ENCODE peak calls at places on chromosomes 11 and 22, in four cellular contexts. Q, C, T and I are unnamed samples.

GRCh38 chr22:50738649-50739227 is 734 bp downstream of the ACR start:
- DNase-seq in C (peak), Q (no peak), T (no peak), I (no peak)

GRCh38 chr11:95611827-95612226 is 177.8 kb downstream of the FAM76B start:
- DNase-seq in Q (no peak), C (no peak), T (no peak), I (no peak)

GRCh38 chr11:110968348-110969062 is 256.3 kb upstream of the ARHGAP20 start:
- DNase-seq in T (peak), C (no peak), Q (no peak), I (no peak)

GRCh38 chr11:12122083-12122482 is 11.7 kb downstream of the MICAL2 start:
- DNase-seq in C (peak), T (peak), Q (no peak), I (no peak)

GRCh38 chr11:64853709-64854108 is 9.3 kb upstream of the CDC42BPG start:
- DNase-seq in T (no peak), Q (no peak), C (peak), I (no peak)

GRCh38 chr11:123671534-123671933 is 17.1 kb upstream of the SCN3B start:
- DNase-seq in Q (no peak), T (no peak), C (no peak), I (no peak)

GRCh38 chr11:10285148-10285802 is 8.7 kb downstream of the SBF2 start:
- DNase-seq in T (peak), Q (no peak), C (no peak), I (no peak)

GRCh38 chr11:96321066-96321465 is 21.9 kb downstream of the MAML2 start:
- DNase-seq in Q (no peak), T (no peak), C (no peak), I (no peak)

GRCh38 chr11:36469881-36470802 is 39.9 kb downstream of the TRAF6 start:
- DNase-seq in Q (no peak), C (no peak), T (peak), I (no peak)

GRCh38 chr22:40898850-40899357 is 37.0 kb upstream of the DNAJB7 start:
- DNase-seq in T (peak), C (no peak), Q (peak), I (no peak)

GRCh38 chr11:75849917-75850316 is 34.9 kb downstream of the UVRAG start:
- DNase-seq in Q (no peak), T (no peak), C (no peak), I (no peak)

GRCh38 chr11:117826360-117826635 is 1.8 kb upstream of the FXYD2 start:
- DNase-seq in T (no peak), Q (no peak), C (no peak), I (no peak)

GRCh38 chr22:37266581-37267127 is 15.7 kb upstream of the CYTH4 start:
- DNase-seq in Q (no peak), C (no peak), T (no peak), I (no peak)

GRCh38 chr22:20130739-20131592 is 638 bp upstream of the ZDHHC8 start:
- DNase-seq in C (peak), T (peak), Q (peak), I (peak)

GRCh38 chr22:37379085-37379484 is 48.2 kb downstream of the ELFN2 start:
- DNase-seq in Q (no peak), C (no peak), T (no peak), I (no peak)

GRCh38 chr11:70913715-70914231 is 338.6 kb downstream of the SHANK2 start:
- DNase-seq in Q (no peak), C (peak), T (no peak), I (no peak)

GRCh38 chr11:101046947-101047346 is 82.7 kb downstream of the PGR start:
- DNase-seq in T (no peak), C (no peak), Q (no peak), I (no peak)

GRCh38 chr11:1153105-1153950 is 4.4 kb upstream of the MUC5AC start:
- DNase-seq in T (no peak), C (no peak), Q (no peak), I (no peak)

GRCh38 chr11:72381584-72382090 is 52.7 kb downstream of the CLPB start:
- DNase-seq in T (no peak), C (no peak), Q (no peak), I (no peak)

GRCh38 chr11:11985954-11986949 is 22.2 kb downstream of the DKK3 start:
- DNase-seq in C (no peak), Q (no peak), T (no peak), I (no peak)

GRCh38 chr22:44091021-44091721 is 67.1 kb downstream of the PARVB start:
- DNase-seq in T (peak), C (peak), Q (no peak), I (no peak)

GRCh38 chr11:110032957-110033570 is 60.1 kb upstream of the ZC3H12C start:
- DNase-seq in T (no peak), C (no peak), Q (no peak), I (no peak)

GRCh38 chr22:38203090-38203810 is 1.5 kb downstream of the MAFF start:
- DNase-seq in C (peak), T (peak), Q (no peak), I (peak)

GRCh38 chr11:28547395-28547794 is 439.2 kb downstream of the METTL15 start:
- DNase-seq in T (no peak), Q (no peak), C (no peak), I (no peak)

GRCh38 chr22:38572065-38572464 is 2.1 kb upstream of the DMC1 start:
- DNase-seq in T (peak), Q (peak), C (no peak), I (no peak)

GRCh38 chr11:44619931-44620725 is 54.7 kb downstream of the CD82 start:
- DNase-seq in T (no peak), Q (no peak), C (peak), I (no peak)

GRCh38 chr22:17237031-17237668 is 17.9 kb upstream of the ADA2 start:
- DNase-seq in T (no peak), C (no peak), Q (no peak), I (no peak)